ENCODE peak calls at places on chromosome 16, in nine cellular contexts. G is SK-MEL-5, Q is NCI-H187, W is mesenteric fat pad, F is nucleus accumbens, J is NCI-H1417, O is T-helper 1 cell, U is Calu3, L is GM04504. B is an unnamed sample.

GRCh38 chr16:1745900-1746692 is 25.2 kb downstream of the NME3 start:
- DNase-seq in G (no peak), Q (no peak), W (no peak), F (no peak), J (no peak), O (no peak), U (no peak), L (no peak), B (peak; percentile 95)

GRCh38 chr16:57620316-57621231 is 7.9 kb upstream of the ADGRG1 start:
- DNase-seq in G (no peak), Q (no peak), W (peak; percentile 88), F (no peak), J (peak; percentile 46), O (no peak), U (peak; percentile 85), L (no peak), B (peak; percentile 91)

GRCh38 chr16:53465606-53466290 is 31.5 kb downstream of the RBL2 start:
- DNase-seq in G (no peak), Q (no peak), W (no peak), F (no peak), J (no peak), O (no peak), U (peak; percentile 56), L (peak; percentile 29), B (no peak)

GRCh38 chr16:3999479-3999868 is 116.8 kb downstream of the ADCY9 start:
- DNase-seq in G (no peak), Q (no peak), W (no peak), F (no peak), J (no peak), O (no peak), U (no peak), L (peak; percentile 72), B (peak; percentile 58)

GRCh38 chr16:58127634-58128033 is 1.5 kb downstream of the CFAP20 start:
- DNase-seq in G (no peak), Q (no peak), W (peak; percentile 14), F (no peak), J (no peak), O (no peak), U (no peak), L (no peak), B (no peak)

GRCh38 chr16:85872666-85873561 is 26.0 kb upstream of the IRF8 start:
- DNase-seq in G (no peak), Q (no peak), W (no peak), F (no peak), J (no peak), O (no peak), U (no peak), L (no peak), B (no peak)

GRCh38 chr16:52492789-52493357 is 54.1 kb downstream of the TOX3 start:
- DNase-seq in G (no peak), Q (no peak), W (no peak), F (no peak), J (peak; percentile 25), O (no peak), U (no peak), L (no peak), B (no peak)

GRCh38 chr16:30949655-30950515 is 1.0 kb downstream of the ORAI3 start:
- DNase-seq in G (peak; percentile 70), Q (no peak), W (peak; percentile 93), F (peak; percentile 14), J (peak; percentile 49), O (no peak), U (peak; percentile 71), L (peak; percentile 75), B (peak; percentile 97)

GRCh38 chr16:55021595-55022475 is 91.2 kb downstream of the IRX5 start:
- DNase-seq in G (peak; percentile 72), Q (no peak), W (no peak), F (no peak), J (no peak), O (no peak), U (peak; percentile 40), L (peak; percentile 18), B (peak; percentile 13)

GRCh38 chr16:2785101-2785991 is 2.0 kb downstream of the PRSS33 start:
- DNase-seq in G (no peak), Q (no peak), W (peak; percentile 86), F (no peak), J (peak; percentile 69), O (no peak), U (peak; percentile 41), L (no peak), B (no peak)

GRCh38 chr16:8675183-8676159 is 1.1 kb downstream of the ABAT start:
- DNase-seq in G (no peak), Q (no peak), W (no peak), F (no peak), J (no peak), O (peak; percentile 32), U (no peak), L (no peak), B (no peak)

GRCh38 chr16:23469814-23470213 is 16.8 kb upstream of the COG7 start:
- DNase-seq in G (no peak), Q (no peak), W (no peak), F (no peak), J (peak; percentile 9), O (no peak), U (peak; percentile 67), L (peak; percentile 2), B (no peak)

GRCh38 chr16:58678716-58679115 is 5.9 kb downstream of the SLC38A7 start:
- DNase-seq in G (peak; percentile 44), Q (no peak), W (no peak), F (peak; percentile 43), J (no peak), O (no peak), U (peak; percentile 30), L (no peak), B (no peak)

GRCh38 chr16:73032548-73033270 is 15.2 kb downstream of the ZFHX3 start:
- DNase-seq in G (no peak), Q (no peak), W (no peak), F (no peak), J (peak; percentile 7), O (no peak), U (no peak), L (no peak), B (no peak)

GRCh38 chr16:87210949-87211348 is 106.2 kb downstream of the C16orf95 start:
- DNase-seq in G (no peak), Q (no peak), W (no peak), F (no peak), J (no peak), O (no peak), U (no peak), L (no peak), B (peak; percentile 11)

GRCh38 chr16:77956231-77956630 is 66.1 kb upstream of the CLEC3A start:
- DNase-seq in G (no peak), Q (no peak), W (no peak), F (no peak), J (no peak), O (no peak), U (no peak), L (no peak), B (no peak)

GRCh38 chr16:29790949-29791844 is 646 bp downstream of the KIF22 start:
- DNase-seq in G (no peak), Q (no peak), W (no peak), F (peak; percentile 13), J (peak; percentile 64), O (no peak), U (no peak), L (no peak), B (peak; percentile 25)

GRCh38 chr16:6857575-6857974 is 475.1 kb upstream of the RBFOX1 start:
- DNase-seq in G (no peak), Q (no peak), W (no peak), F (no peak), J (no peak), O (no peak), U (no peak), L (no peak), B (no peak)

GRCh38 chr16:48450367-48450766 is 65.2 kb upstream of the SIAH1 start:
- DNase-seq in G (no peak), Q (no peak), W (no peak), F (no peak), J (no peak), O (no peak), U (no peak), L (no peak), B (no peak)

GRCh38 chr16:9040766-9041430 is 50.5 kb upstream of the HAPSTR1 start:
- DNase-seq in G (peak; percentile 71), Q (no peak), W (no peak), F (no peak), J (no peak), O (no peak), U (no peak), L (no peak), B (no peak)

GRCh38 chr16:69188716-69189115 is 1.8 kb downstream of the SNTB2 start:
- DNase-seq in G (no peak), Q (no peak), W (no peak), F (no peak), J (no peak), O (no peak), U (no peak), L (no peak), B (peak; percentile 30)

GRCh38 chr16:88747588-88748301 is 37.3 kb downstream of the PIEZO1 start:
- DNase-seq in G (peak; percentile 90), Q (no peak), W (no peak), F (no peak), J (no peak), O (no peak), U (peak; percentile 90), L (no peak), B (peak; percentile 53)

GRCh38 chr16:27426423-27427408 is 24.7 kb downstream of the IL21R start:
- DNase-seq in G (peak; percentile 47), Q (no peak), W (peak; percentile 83), F (no peak), J (no peak), O (peak; percentile 55), U (peak; percentile 60), L (peak; percentile 89), B (no peak)

GRCh38 chr16:81478876-81479496 is 34.4 kb downstream of the CMIP start:
- DNase-seq in G (no peak), Q (no peak), W (no peak), F (no peak), J (no peak), O (no peak), U (no peak), L (no peak), B (peak; percentile 25)

GRCh38 chr16:56357765-56358322 is 67.5 kb downstream of the AMFR start:
- DNase-seq in G (no peak), Q (no peak), W (peak; percentile 86), F (no peak), J (no peak), O (no peak), U (no peak), L (no peak), B (no peak)

GRCh38 chr16:50696575-50697420 is 3.4 kb downstream of the NOD2 start:
- DNase-seq in G (peak; percentile 19), Q (no peak), W (peak; percentile 90), F (no peak), J (no peak), O (peak; percentile 59), U (peak; percentile 81), L (peak; percentile 50), B (peak; percentile 61)

GRCh38 chr16:9447699-9448098 is 356.3 kb downstream of the HAPSTR1 start:
- DNase-seq in G (no peak), Q (no peak), W (no peak), F (no peak), J (no peak), O (no peak), U (no peak), L (no peak), B (no peak)

GRCh38 chr16:85990861-85991301 is 91.9 kb downstream of the IRF8 start:
- DNase-seq in G (no peak), Q (no peak), W (peak; percentile 45), F (no peak), J (no peak), O (no peak), U (no peak), L (no peak), B (no peak)

GRCh38 chr16:56747486-56748045 is 17.6 kb downstream of the NUP93 start:
- DNase-seq in G (no peak), Q (no peak), W (no peak), F (no peak), J (no peak), O (no peak), U (no peak), L (no peak), B (peak; percentile 47)

B was measured in trophoblast cell.